ENCODE peak calls at places on chromosomes 2 and 18, in six cellular contexts. N is sigmoid colon, A is HCT116, C is endothelial cell of umbilical vein, Z is HepG2, P is K562. Q is an unnamed sample. For H3K4me1 and H3K9me3, the result is how much of the 10 kb centered on the place peaks cover.

GRCh38 chr2:156890498-156891148 is 366.9 kb upstream of the GALNT5 start:
- DNase-seq in N (no peak), A (no peak), C (no peak), Z (no peak), P (no peak), Q (no peak)

GRCh38 chr18:75635096-75635495 is 207.6 kb upstream of the SMIM21 start:
- DNase-seq in N (no peak), A (no peak), C (no peak), Z (no peak), P (no peak), Q (no peak)

GRCh38 chr2:233976690-233977294 is 59.6 kb downstream of the TRPM8 start:
- DNase-seq in N (no peak), A (peak), C (peak), Z (peak), P (peak), Q (no peak)

GRCh38 chr2:183037660-183038340 is 457 bp downstream of the NCKAP1 start:
- DNase-seq in N (peak), A (no peak), C (no peak), Z (peak), P (peak), Q (no peak)

GRCh38 chr2:96175951-96176350 is 30.7 kb upstream of the DUSP2 start:
- DNase-seq in N (no peak), A (no peak), C (no peak), Z (no peak), P (no peak), Q (no peak)

GRCh38 chr2:42110287-42110973 is 58.7 kb upstream of the EML4 start:
- DNase-seq in N (peak), A (no peak), C (no peak), Z (no peak), P (no peak), Q (no peak)

GRCh38 chr2:23200460-23201113 is 184.4 kb upstream of the KLHL29 start:
- DNase-seq in N (no peak), A (no peak), C (no peak), Z (peak), P (no peak), Q (no peak)

GRCh38 chr2:217277646-217278048 is 417.8 kb upstream of the TNP1 start:
- DNase-seq in N (peak), A (no peak), C (peak), Z (peak), P (no peak), Q (peak)

GRCh38 chr18:50806208-50806616 is 13.6 kb downstream of the MRO start:
- DNase-seq in N (no peak), A (no peak), C (no peak), Z (peak), P (no peak), Q (peak)

GRCh38 chr2:147998203-147998602 is 22.3 kb downstream of the ORC4 start:
- DNase-seq in N (no peak), A (no peak), C (no peak), Z (no peak), P (no peak), Q (no peak)

GRCh38 chr2:43737097-43737854 is 36.6 kb upstream of the DYNC2LI1 start:
- DNase-seq in N (no peak), A (peak), C (no peak), Z (no peak), P (no peak), Q (no peak)

GRCh38 chr2:239305222-239305575 is 95.6 kb downstream of the HDAC4 start:
- DNase-seq in N (peak), A (no peak), C (no peak), Z (no peak), P (no peak), Q (peak)

GRCh38 chr2:24722141-24722790 is 70.9 kb downstream of the PTRHD1 start:
- DNase-seq in N (no peak), A (no peak), C (no peak), Z (no peak), P (no peak), Q (no peak)

GRCh38 chr18:45755936-45756335 is 32.0 kb downstream of the SLC14A1 start:
- DNase-seq in N (no peak), A (no peak), C (peak), Z (no peak), P (no peak), Q (no peak)

GRCh38 chr2:144237845-144238637 is 281.9 kb downstream of the ZEB2 start:
- DNase-seq in N (no peak), A (no peak), C (no peak), Z (peak), P (no peak), Q (no peak)

DNA sequence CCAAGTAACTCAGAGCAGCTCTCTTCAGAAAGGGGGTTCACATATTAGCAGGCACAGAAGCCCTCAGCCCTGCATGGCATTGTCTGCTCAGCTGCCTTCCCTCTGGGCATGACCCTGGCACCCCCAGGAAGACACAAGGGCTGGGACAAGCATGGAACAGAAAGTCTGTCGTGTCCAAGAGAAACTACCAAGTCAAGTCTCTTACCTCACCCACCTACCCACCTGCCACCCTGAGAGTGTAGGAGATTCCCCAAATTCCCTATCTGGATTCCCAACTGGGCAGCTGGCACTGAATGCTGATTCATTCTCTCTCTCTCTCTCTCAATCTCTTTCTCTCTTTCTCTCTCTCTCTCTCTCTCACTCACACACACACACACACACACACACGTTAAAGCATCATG is 21.6 kb downstream of the SMAD7 start:
- DNase-seq in N (no peak), A (no peak), C (no peak), Z (no peak), P (no peak), Q (no peak)
- H3K4me1 ChIP-seq in N (half or more), A (half or more), C (half or more), Z (half or more), P (half or more), Q (half or more)

DNA sequence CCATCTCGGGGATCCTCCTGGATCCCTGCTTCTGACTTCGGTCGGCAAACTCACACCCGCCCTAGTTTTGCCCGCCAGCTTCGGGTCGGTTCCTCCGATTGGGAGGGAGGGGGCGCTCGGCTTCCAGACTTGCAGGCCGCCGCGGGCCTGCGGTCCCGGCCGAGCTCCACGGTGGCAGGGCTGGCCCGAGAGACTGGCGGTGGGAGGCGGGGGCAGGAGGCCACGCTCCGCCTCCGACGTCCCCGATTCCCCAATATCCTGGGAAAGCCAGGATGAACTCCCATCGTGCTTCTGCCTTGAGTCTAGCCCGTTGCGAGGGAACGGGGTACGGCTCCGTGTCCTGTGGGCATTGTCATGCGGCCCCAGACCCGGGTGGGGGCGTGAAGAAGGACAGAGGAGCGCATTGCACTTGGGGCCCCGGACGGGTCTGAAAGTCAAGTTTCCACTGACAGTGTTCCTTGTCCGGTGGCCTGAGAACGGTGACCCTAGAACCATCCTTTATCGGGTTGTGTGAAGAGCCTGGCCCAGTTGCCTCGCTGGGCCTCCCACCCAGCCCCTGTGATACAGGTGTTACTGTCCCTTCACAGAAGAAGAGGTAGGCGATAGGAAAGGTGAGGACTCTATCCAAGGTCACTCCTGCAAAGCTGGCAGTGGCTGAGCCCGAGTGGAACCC is 2.4 kb upstream of the INHBB start:
- DNase-seq in N (peak), A (peak), C (peak), Z (peak), P (peak), Q (peak)
- TF ChIP-seq POLR2AphosphoS5 in N (no peak), A (no peak), C (no peak), Z (no peak), P (no peak), Q (no peak)

DNA sequence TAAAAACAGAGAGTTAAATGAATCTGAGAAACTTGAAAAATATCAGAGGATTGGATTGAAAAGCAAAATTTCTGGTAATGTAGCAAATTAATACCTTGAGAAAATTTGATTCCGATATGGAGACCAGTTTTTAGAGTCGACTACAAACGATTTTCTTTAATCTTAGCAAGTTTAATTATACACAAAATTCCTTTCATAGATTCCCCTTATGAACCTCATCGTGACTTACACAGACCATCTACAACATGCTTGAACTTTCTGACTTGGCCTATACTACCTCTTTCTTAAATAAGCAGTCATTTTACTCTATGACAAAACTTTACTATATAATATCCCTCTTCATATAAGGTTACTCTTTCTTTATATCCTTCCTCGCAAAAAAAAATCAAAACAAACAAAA is 769.6 kb upstream of the CRIM1 start:
- DNase-seq in N (no peak), A (no peak), C (no peak), Z (no peak), P (no peak), Q (no peak)
- H3K9me3 ChIP-seq in N (under half), A (under half), C (under half), Z (half or more), P (under half), Q (under half)

GRCh38 chr18:57198025-57198424 is 51.1 kb downstream of the BOD1L2 start:
- DNase-seq in N (no peak), A (no peak), C (no peak), Z (no peak), P (no peak), Q (no peak)
- H3K4me1 ChIP-seq in N (under half), A (under half), C (under half), Z (under half), P (under half), Q (under half)

Q was measured in spleen.